ENCODE peak calls at places on chromosomes 2 and 18, in four cellular contexts. J, Q, Z and M are unnamed samples.

GRCh38 chr18:54480616-54481015 is 110.4 kb upstream of the DYNAP start:
- DNase-seq in J (no peak), Q (no peak), Z (no peak), M (no peak)

GRCh38 chr2:48668992-48669391 is 51.3 kb downstream of the GTF2A1L start:
- DNase-seq in J (no peak), Q (no peak), Z (no peak), M (no peak)

GRCh38 chr2:214069254-214069653 is 341.6 kb upstream of the VWC2L start:
- DNase-seq in J (peak; percentile 96), Q (no peak), Z (peak; percentile 82), M (no peak)

GRCh38 chr2:205086689-205087088 is 541.4 kb downstream of the PARD3B start:
- DNase-seq in J (no peak), Q (no peak), Z (peak; percentile 13), M (no peak)

GRCh38 chr2:235054497-235054896 is 102.7 kb downstream of the SH3BP4 start:
- DNase-seq in J (no peak), Q (no peak), Z (no peak), M (no peak)

GRCh38 chr2:196566969-196567666 is 72.4 kb upstream of the CCDC150 start:
- DNase-seq in J (peak; percentile 44), Q (no peak), Z (peak; percentile 35), M (no peak)

GRCh38 chr18:59823611-59824195 is 76.1 kb upstream of the PMAIP1 start:
- DNase-seq in J (peak; percentile 72), Q (peak; percentile 33), Z (peak; percentile 76), M (no peak)

GRCh38 chr2:28318023-28318422 is 74.6 kb upstream of the FOSL2 start:
- DNase-seq in J (no peak), Q (no peak), Z (no peak), M (no peak)

GRCh38 chr2:220269421-220269820 is 642.0 kb downstream of the SLC4A3 start:
- DNase-seq in J (no peak), Q (no peak), Z (no peak), M (no peak)

GRCh38 chr2:98029718-98030222 is 34.0 kb upstream of the TMEM131 start:
- DNase-seq in J (no peak), Q (no peak), Z (no peak), M (no peak)

GRCh38 chr2:74383254-74383653 is 3.1 kb upstream of the DCTN1 start:
- DNase-seq in J (peak; percentile 37), Q (no peak), Z (peak; percentile 68), M (no peak)

GRCh38 chr2:73284296-73285161 is at the start of gene FBXO41:
- DNase-seq in J (no peak), Q (peak; percentile 49), Z (peak; percentile 78), M (peak; percentile 70)

GRCh38 chr2:218271487-218271797 is 1.1 kb downstream of the PNKD start:
- DNase-seq in J (no peak), Q (no peak), Z (no peak), M (no peak)

GRCh38 chr2:235419996-235420395 is 73.8 kb upstream of the AGAP1 start:
- DNase-seq in J (no peak), Q (peak; percentile 13), Z (no peak), M (no peak)

GRCh38 chr2:220847587-220847986 is 724.5 kb downstream of the EPHA4 start:
- DNase-seq in J (peak; percentile 38), Q (no peak), Z (peak; percentile 32), M (no peak)

GRCh38 chr2:77721593-77721992 is 199.4 kb upstream of the LRRTM4 start:
- DNase-seq in J (no peak), Q (no peak), Z (no peak), M (no peak)

GRCh38 chr2:216107760-216108159 is 1.4 kb upstream of the XRCC5 start:
- DNase-seq in J (no peak), Q (no peak), Z (no peak), M (no peak)

GRCh38 chr2:235274010-235274409 is 219.8 kb upstream of the AGAP1 start:
- DNase-seq in J (no peak), Q (no peak), Z (no peak), M (no peak)

GRCh38 chr18:44736664-44737063 is 56.0 kb downstream of the SETBP1 start:
- DNase-seq in J (no peak), Q (no peak), Z (no peak), M (no peak)

GRCh38 chr2:17646838-17647701 is 106.5 kb downstream of the SMC6 start:
- DNase-seq in J (no peak), Q (no peak), Z (no peak), M (no peak)

GRCh38 chr2:28668106-28668814 is 83.4 kb upstream of the PPP1CB start:
- DNase-seq in J (no peak), Q (no peak), Z (no peak), M (no peak)

GRCh38 chr2:205405752-205406151 is 276.5 kb upstream of the NRP2 start:
- DNase-seq in J (peak; percentile 59), Q (no peak), Z (peak; percentile 60), M (no peak)